ENCODE peak calls at places on chromosomes 1 and 21, in eight cellular contexts. U is tibial nerve; F is osteoblast; H is pons; E is stimulated activated CD8-positive, alpha-beta memory T cell treated with anti-CD3 and anti-CD28 coated beads, Interleukin-12 subunit alpha, Interleukin-12 subunit beta, amount 100 ng/mL, for 4 hours; L is GM12865; C is endothelial cell; Y is NCI-H146. V is an unnamed sample.

GRCh38 chr1:58933599-58933926 is 149.7 kb upstream of the JUN start:
- DNase-seq in U (no peak), F (no peak), H (no peak), E (no peak), L (no peak), C (no peak), Y (no peak), V (no peak)

GRCh38 chr1:18104546-18105100 is 3.0 kb upstream of the IGSF21 start:
- DNase-seq in U (no peak), F (peak), H (no peak), E (no peak), L (no peak), C (no peak), Y (no peak), V (no peak)

GRCh38 chr1:209650454-209650853 is 1.8 kb downstream of the LAMB3 start:
- DNase-seq in U (no peak), F (no peak), H (peak), E (no peak), L (no peak), C (no peak), Y (no peak), V (no peak)

GRCh38 chr1:203996126-203996525 is 76.8 kb upstream of the SOX13 start:
- DNase-seq in U (no peak), F (no peak), H (peak), E (no peak), L (no peak), C (no peak), Y (peak), V (peak)

GRCh38 chr1:200184196-200184595 is 156.7 kb downstream of the NR5A2 start:
- DNase-seq in U (peak), F (peak), H (peak), E (no peak), L (peak), C (no peak), Y (no peak), V (peak)

GRCh38 chr1:22903113-22903512 is 69.6 kb downstream of the LACTBL1 start:
- DNase-seq in U (no peak), F (peak), H (no peak), E (no peak), L (no peak), C (no peak), Y (no peak), V (no peak)

GRCh38 chr21:46141767-46142580 is 13.4 kb downstream of the FTCD start:
- DNase-seq in U (no peak), F (no peak), H (no peak), E (no peak), L (no peak), C (no peak), Y (no peak), V (no peak)

GRCh38 chr1:36913523-36914060 is 120.7 kb downstream of the GRIK3 start:
- DNase-seq in U (no peak), F (no peak), H (no peak), E (no peak), L (no peak), C (no peak), Y (peak), V (no peak)

GRCh38 chr1:218315638-218316037 is 29.5 kb upstream of the TGFB2 start:
- DNase-seq in U (no peak), F (no peak), H (no peak), E (no peak), L (no peak), C (no peak), Y (no peak), V (no peak)

GRCh38 chr1:183822081-183822611 is 17.2 kb downstream of the RGL1 start:
- DNase-seq in U (no peak), F (no peak), H (peak), E (no peak), L (no peak), C (no peak), Y (no peak), V (peak)

GRCh38 chr21:34936299-34936698 is 112.8 kb downstream of the RUNX1 start:
- DNase-seq in U (no peak), F (no peak), H (no peak), E (no peak), L (no peak), C (no peak), Y (peak), V (no peak)

GRCh38 chr21:14403681-14404318 is 20.9 kb upstream of the HSPA13 start:
- DNase-seq in U (no peak), F (peak), H (peak), E (no peak), L (peak), C (no peak), Y (no peak), V (peak)

GRCh38 chr1:109933856-109934711 is 23.4 kb downstream of the CSF1 start:
- DNase-seq in U (no peak), F (peak), H (no peak), E (no peak), L (no peak), C (no peak), Y (no peak), V (no peak)

GRCh38 chr21:18228060-18228739 is 16.4 kb upstream of the CHODL start:
- DNase-seq in U (no peak), F (no peak), H (no peak), E (no peak), L (no peak), C (no peak), Y (no peak), V (no peak)

GRCh38 chr1:107309962-107310361 is 169.1 kb downstream of the NTNG1 start:
- DNase-seq in U (no peak), F (no peak), H (no peak), E (no peak), L (no peak), C (no peak), Y (no peak), V (no peak)

GRCh38 chr21:17726047-17726446 is 93.1 kb downstream of the C21orf91 start:
- DNase-seq in U (no peak), F (peak), H (no peak), E (no peak), L (no peak), C (no peak), Y (no peak), V (no peak)

GRCh38 chr21:31255036-31255435 is 89.0 kb downstream of the TIAM1 start:
- DNase-seq in U (no peak), F (no peak), H (no peak), E (no peak), L (no peak), C (no peak), Y (no peak), V (no peak)

GRCh38 chr1:29032839-29033238 is 90.9 kb downstream of the TMEM200B start:
- DNase-seq in U (no peak), F (no peak), H (no peak), E (no peak), L (no peak), C (no peak), Y (no peak), V (no peak)

GRCh38 chr1:31410871-31411270 is 2.1 kb upstream of the SERINC2 start:
- DNase-seq in U (no peak), F (peak), H (no peak), E (no peak), L (no peak), C (no peak), Y (no peak), V (no peak)

GRCh38 chr1:222081859-222082258 is 340.0 kb upstream of the DUSP10 start:
- DNase-seq in U (no peak), F (no peak), H (no peak), E (no peak), L (peak), C (no peak), Y (no peak), V (no peak)

GRCh38 chr1:245441699-245442098 is 286.9 kb downstream of the KIF26B start:
- DNase-seq in U (no peak), F (no peak), H (no peak), E (no peak), L (no peak), C (no peak), Y (no peak), V (peak)

GRCh38 chr1:34983700-34984355 is 1.3 kb downstream of the TMEM35B start:
- DNase-seq in U (no peak), F (peak), H (no peak), E (no peak), L (no peak), C (no peak), Y (no peak), V (no peak)

GRCh38 chr1:226657788-226658537 is 81.1 kb downstream of the ITPKB start:
- DNase-seq in U (no peak), F (no peak), H (peak), E (no peak), L (no peak), C (no peak), Y (peak), V (peak)

GRCh38 chr1:201771466-201771865 is 57.5 kb upstream of the IPO9 start:
- DNase-seq in U (no peak), F (no peak), H (no peak), E (no peak), L (no peak), C (no peak), Y (no peak), V (no peak)

V was measured in Ammon's horn.